ENCODE peak calls at places on chromosomes 11 and 22, in nine cellular contexts. J is lung; K is posterior vena cava; S is MV-4-11; M is pancreas; N is stimulated activated CD8-positive, alpha-beta memory T cell treated with anti-CD3 and anti-CD28 coated beads, Interleukin-2, amount 100 ng/mL, for 48 hours; Y is anterior cingulate cortex; C is stimulated activated CD4-positive, alpha-beta T cell treated with anti-CD3 and anti-CD28 coated beads, Interleukin-12 subunit alpha, Interleukin-12 subunit beta, amount 100 ng/mL, for 48 hours; D is activated CD4-positive, alpha-beta T cell treated with anti-CD3 and anti-CD28 coated beads, Interleukin-2, amount 10 ng/mL, durations not matched to agents 7 days and 5 days. W is an unnamed sample.

GRCh38 chr11:3169235-3169951 is 4.3 kb upstream of the OSBPL5 start:
- DNase-seq in M (peak; percentile 52), K (peak; percentile 84), D (no peak), Y (no peak), J (no peak), S (peak; percentile 83), N (no peak), C (no peak), W (peak; percentile 60)

GRCh38 chr11:3155691-3156258 is 9.3 kb downstream of the OSBPL5 start:
- DNase-seq in J (no peak), M (peak; percentile 14), K (peak; percentile 72), N (no peak), S (no peak), C (no peak), Y (no peak), D (no peak), W (no peak)

GRCh38 chr11:47991266-47991830 is 11.0 kb downstream of the PTPRJ start:
- DNase-seq in K (no peak), N (no peak), J (peak; percentile 52), D (no peak), S (no peak), Y (no peak), C (no peak), M (peak; percentile 73), W (no peak)

GRCh38 chr22:48719978-48720661 is 1107.6 kb downstream of the BRD1 start:
- DNase-seq in S (no peak), D (no peak), K (peak; percentile 30), Y (no peak), M (no peak), N (no peak), C (no peak), J (no peak), W (no peak)

GRCh38 chr22:30347255-30347892 is 9.3 kb downstream of the SF3A1 start:
- DNase-seq in J (no peak), Y (no peak), S (no peak), K (no peak), D (no peak), C (no peak), M (no peak), N (no peak), W (no peak)

GRCh38 chr11:69364901-69365300 is 70.9 kb downstream of the MYEOV start:
- DNase-seq in J (no peak), S (no peak), K (no peak), N (no peak), Y (no peak), M (no peak), D (no peak), C (no peak), W (no peak)

GRCh38 chr22:37741312-37741795 is 44.5 kb downstream of the TRIOBP start:
- DNase-seq in S (peak; percentile 89), M (peak; percentile 55), N (no peak), J (peak; percentile 86), C (no peak), K (peak; percentile 93), Y (no peak), D (no peak), W (peak; percentile 77)

GRCh38 chr11:36149538-36150242 is 139.5 kb downstream of the COMMD9 start:
- DNase-seq in D (peak; percentile 11), C (peak; percentile 41), S (peak; percentile 92), Y (no peak), M (peak; percentile 43), N (no peak), J (peak; percentile 73), K (peak; percentile 86), W (peak; percentile 74)

W was measured in AML-193.